ENCODE peak calls at places on chromosomes 16 and 17, in nine cellular contexts. One of them, this sample, is unnamed.

GRCh38 chr17:42362245-42362961 is 25.8 kb downstream of the STAT3 start:
- DNase-seq in stimulated activated CD8-positive, alpha-beta memory T cell treated with anti-CD3 and anti-CD28 coated beads, Interleukin-4, amount 100 ng/mL, for 1 hour: no peak
- DNase-seq in AG04450: no peak
- DNase-seq in Ammon's horn: no peak
- DNase-seq in upper lobe of right lung: peak; percentile 66
- DNase-seq in fibroblast of the conjunctiva: no peak
- DNase-seq in stimulated activated effector memory CD8-positive, alpha-beta T cell treated with anti-CD3 and anti-CD28 coated beads, Interleukin-12 subunit alpha, Interleukin-12 subunit beta, amount 100 ng/mL, for 72 hours: no peak
- DNase-seq in hepatic stellate cell: no peak
- DNase-seq in NCI-H1048: no peak
- DNase-seq in this sample: no peak

GRCh38 chr16:11309895-11310633 is 28.9 kb upstream of the PRM1 start:
- DNase-seq in stimulated activated CD8-positive, alpha-beta memory T cell treated with anti-CD3 and anti-CD28 coated beads, Interleukin-4, amount 100 ng/mL, for 1 hour: no peak
- DNase-seq in AG04450: no peak
- DNase-seq in Ammon's horn: no peak
- DNase-seq in upper lobe of right lung: no peak
- DNase-seq in fibroblast of the conjunctiva: no peak
- DNase-seq in stimulated activated effector memory CD8-positive, alpha-beta T cell treated with anti-CD3 and anti-CD28 coated beads, Interleukin-12 subunit alpha, Interleukin-12 subunit beta, amount 100 ng/mL, for 72 hours: no peak
- DNase-seq in hepatic stellate cell: no peak
- DNase-seq in NCI-H1048: no peak
- DNase-seq in this sample: no peak

GRCh38 chr17:12282056-12282455 is 261.4 kb downstream of the MAP2K4 start:
- DNase-seq in stimulated activated CD8-positive, alpha-beta memory T cell treated with anti-CD3 and anti-CD28 coated beads, Interleukin-4, amount 100 ng/mL, for 1 hour: no peak
- DNase-seq in AG04450: peak; percentile 36
- DNase-seq in Ammon's horn: no peak
- DNase-seq in upper lobe of right lung: no peak
- DNase-seq in fibroblast of the conjunctiva: no peak
- DNase-seq in stimulated activated effector memory CD8-positive, alpha-beta T cell treated with anti-CD3 and anti-CD28 coated beads, Interleukin-12 subunit alpha, Interleukin-12 subunit beta, amount 100 ng/mL, for 72 hours: no peak
- DNase-seq in hepatic stellate cell: peak; percentile 69
- DNase-seq in NCI-H1048: no peak
- DNase-seq in this sample: no peak

GRCh38 chr17:13594762-13595697 is 6.7 kb downstream of the HS3ST3A1 start:
- DNase-seq in stimulated activated CD8-positive, alpha-beta memory T cell treated with anti-CD3 and anti-CD28 coated beads, Interleukin-4, amount 100 ng/mL, for 1 hour: peak; percentile 80
- DNase-seq in AG04450: peak; percentile 82
- DNase-seq in Ammon's horn: peak; percentile 86
- DNase-seq in upper lobe of right lung: no peak
- DNase-seq in fibroblast of the conjunctiva: peak; percentile 82
- DNase-seq in stimulated activated effector memory CD8-positive, alpha-beta T cell treated with anti-CD3 and anti-CD28 coated beads, Interleukin-12 subunit alpha, Interleukin-12 subunit beta, amount 100 ng/mL, for 72 hours: peak; percentile 87
- DNase-seq in hepatic stellate cell: peak; percentile 65
- DNase-seq in NCI-H1048: peak; percentile 48
- DNase-seq in this sample: peak; percentile 93

GRCh38 chr17:79851461-79851817 is 12.2 kb upstream of the CBX4 start:
- DNase-seq in stimulated activated CD8-positive, alpha-beta memory T cell treated with anti-CD3 and anti-CD28 coated beads, Interleukin-4, amount 100 ng/mL, for 1 hour: no peak
- DNase-seq in AG04450: no peak
- DNase-seq in Ammon's horn: no peak
- DNase-seq in upper lobe of right lung: peak; percentile 82
- DNase-seq in fibroblast of the conjunctiva: no peak
- DNase-seq in stimulated activated effector memory CD8-positive, alpha-beta T cell treated with anti-CD3 and anti-CD28 coated beads, Interleukin-12 subunit alpha, Interleukin-12 subunit beta, amount 100 ng/mL, for 72 hours: no peak
- DNase-seq in hepatic stellate cell: no peak
- DNase-seq in NCI-H1048: no peak
- DNase-seq in this sample: no peak

GRCh38 chr16:273547-274421 is 2.0 kb downstream of the RGS11 start:
- DNase-seq in stimulated activated CD8-positive, alpha-beta memory T cell treated with anti-CD3 and anti-CD28 coated beads, Interleukin-4, amount 100 ng/mL, for 1 hour: no peak
- DNase-seq in AG04450: no peak
- DNase-seq in Ammon's horn: no peak
- DNase-seq in upper lobe of right lung: peak; percentile 63
- DNase-seq in fibroblast of the conjunctiva: no peak
- DNase-seq in stimulated activated effector memory CD8-positive, alpha-beta T cell treated with anti-CD3 and anti-CD28 coated beads, Interleukin-12 subunit alpha, Interleukin-12 subunit beta, amount 100 ng/mL, for 72 hours: no peak
- DNase-seq in hepatic stellate cell: no peak
- DNase-seq in NCI-H1048: no peak
- DNase-seq in this sample: no peak

GRCh38 chr16:26982422-26982821 is 84.3 kb upstream of the C16orf82 start:
- DNase-seq in stimulated activated CD8-positive, alpha-beta memory T cell treated with anti-CD3 and anti-CD28 coated beads, Interleukin-4, amount 100 ng/mL, for 1 hour: no peak
- DNase-seq in AG04450: no peak
- DNase-seq in Ammon's horn: no peak
- DNase-seq in upper lobe of right lung: no peak
- DNase-seq in fibroblast of the conjunctiva: no peak
- DNase-seq in stimulated activated effector memory CD8-positive, alpha-beta T cell treated with anti-CD3 and anti-CD28 coated beads, Interleukin-12 subunit alpha, Interleukin-12 subunit beta, amount 100 ng/mL, for 72 hours: no peak
- DNase-seq in hepatic stellate cell: no peak
- DNase-seq in NCI-H1048: no peak
- DNase-seq in this sample: no peak

GRCh38 chr17:47956818-47957590 is 679 bp downstream of the PRR15L start:
- DNase-seq in stimulated activated CD8-positive, alpha-beta memory T cell treated with anti-CD3 and anti-CD28 coated beads, Interleukin-4, amount 100 ng/mL, for 1 hour: no peak
- DNase-seq in AG04450: no peak
- DNase-seq in Ammon's horn: no peak
- DNase-seq in upper lobe of right lung: peak; percentile 72
- DNase-seq in fibroblast of the conjunctiva: no peak
- DNase-seq in stimulated activated effector memory CD8-positive, alpha-beta T cell treated with anti-CD3 and anti-CD28 coated beads, Interleukin-12 subunit alpha, Interleukin-12 subunit beta, amount 100 ng/mL, for 72 hours: no peak
- DNase-seq in hepatic stellate cell: no peak
- DNase-seq in NCI-H1048: no peak
- DNase-seq in this sample: peak; percentile 31

GRCh38 chr17:75557075-75557851 is 30.3 kb upstream of the MYO15B start:
- DNase-seq in stimulated activated CD8-positive, alpha-beta memory T cell treated with anti-CD3 and anti-CD28 coated beads, Interleukin-4, amount 100 ng/mL, for 1 hour: no peak
- DNase-seq in AG04450: no peak
- DNase-seq in Ammon's horn: peak; percentile 85
- DNase-seq in upper lobe of right lung: peak; percentile 87
- DNase-seq in fibroblast of the conjunctiva: peak; percentile 40
- DNase-seq in stimulated activated effector memory CD8-positive, alpha-beta T cell treated with anti-CD3 and anti-CD28 coated beads, Interleukin-12 subunit alpha, Interleukin-12 subunit beta, amount 100 ng/mL, for 72 hours: no peak
- DNase-seq in hepatic stellate cell: peak; percentile 63
- DNase-seq in NCI-H1048: no peak
- DNase-seq in this sample: peak; percentile 96

GRCh38 chr17:68512967-68513474 is 791 bp downstream of the PRKAR1A start:
- DNase-seq in stimulated activated CD8-positive, alpha-beta memory T cell treated with anti-CD3 and anti-CD28 coated beads, Interleukin-4, amount 100 ng/mL, for 1 hour: no peak
- DNase-seq in AG04450: no peak
- DNase-seq in Ammon's horn: peak; percentile 16
- DNase-seq in upper lobe of right lung: no peak
- DNase-seq in fibroblast of the conjunctiva: no peak
- DNase-seq in stimulated activated effector memory CD8-positive, alpha-beta T cell treated with anti-CD3 and anti-CD28 coated beads, Interleukin-12 subunit alpha, Interleukin-12 subunit beta, amount 100 ng/mL, for 72 hours: no peak
- DNase-seq in hepatic stellate cell: no peak
- DNase-seq in NCI-H1048: no peak
- DNase-seq in this sample: peak; percentile 52

GRCh38 chr16:67236551-67237395 is 9.8 kb downstream of the TMEM208 start:
- DNase-seq in stimulated activated CD8-positive, alpha-beta memory T cell treated with anti-CD3 and anti-CD28 coated beads, Interleukin-4, amount 100 ng/mL, for 1 hour: no peak
- DNase-seq in AG04450: no peak
- DNase-seq in Ammon's horn: no peak
- DNase-seq in upper lobe of right lung: peak; percentile 78
- DNase-seq in fibroblast of the conjunctiva: peak; percentile 31
- DNase-seq in stimulated activated effector memory CD8-positive, alpha-beta T cell treated with anti-CD3 and anti-CD28 coated beads, Interleukin-12 subunit alpha, Interleukin-12 subunit beta, amount 100 ng/mL, for 72 hours: peak; percentile 92
- DNase-seq in hepatic stellate cell: peak; percentile 69
- DNase-seq in NCI-H1048: no peak
- DNase-seq in this sample: peak; percentile 71

GRCh38 chr16:84712801-84713775 is 13.3 kb downstream of the USP10 start:
- DNase-seq in stimulated activated CD8-positive, alpha-beta memory T cell treated with anti-CD3 and anti-CD28 coated beads, Interleukin-4, amount 100 ng/mL, for 1 hour: no peak
- DNase-seq in AG04450: no peak
- DNase-seq in Ammon's horn: no peak
- DNase-seq in upper lobe of right lung: no peak
- DNase-seq in fibroblast of the conjunctiva: no peak
- DNase-seq in stimulated activated effector memory CD8-positive, alpha-beta T cell treated with anti-CD3 and anti-CD28 coated beads, Interleukin-12 subunit alpha, Interleukin-12 subunit beta, amount 100 ng/mL, for 72 hours: no peak
- DNase-seq in hepatic stellate cell: no peak
- DNase-seq in NCI-H1048: no peak
- DNase-seq in this sample: no peak

GRCh38 chr16:88759976-88760350 is 25.1 kb downstream of the PIEZO1 start:
- DNase-seq in stimulated activated CD8-positive, alpha-beta memory T cell treated with anti-CD3 and anti-CD28 coated beads, Interleukin-4, amount 100 ng/mL, for 1 hour: no peak
- DNase-seq in AG04450: no peak
- DNase-seq in Ammon's horn: no peak
- DNase-seq in upper lobe of right lung: no peak
- DNase-seq in fibroblast of the conjunctiva: no peak
- DNase-seq in stimulated activated effector memory CD8-positive, alpha-beta T cell treated with anti-CD3 and anti-CD28 coated beads, Interleukin-12 subunit alpha, Interleukin-12 subunit beta, amount 100 ng/mL, for 72 hours: no peak
- DNase-seq in hepatic stellate cell: no peak
- DNase-seq in NCI-H1048: no peak
- DNase-seq in this sample: no peak

GRCh38 chr16:77037696-77038347 is 153.2 kb upstream of the MON1B start:
- DNase-seq in stimulated activated CD8-positive, alpha-beta memory T cell treated with anti-CD3 and anti-CD28 coated beads, Interleukin-4, amount 100 ng/mL, for 1 hour: no peak
- DNase-seq in AG04450: no peak
- DNase-seq in Ammon's horn: no peak
- DNase-seq in upper lobe of right lung: no peak
- DNase-seq in fibroblast of the conjunctiva: no peak
- DNase-seq in stimulated activated effector memory CD8-positive, alpha-beta T cell treated with anti-CD3 and anti-CD28 coated beads, Interleukin-12 subunit alpha, Interleukin-12 subunit beta, amount 100 ng/mL, for 72 hours: no peak
- DNase-seq in hepatic stellate cell: no peak
- DNase-seq in NCI-H1048: no peak
- DNase-seq in this sample: no peak

GRCh38 chr17:35257080-35257701 is 14.3 kb downstream of the SLFN5 start:
- DNase-seq in stimulated activated CD8-positive, alpha-beta memory T cell treated with anti-CD3 and anti-CD28 coated beads, Interleukin-4, amount 100 ng/mL, for 1 hour: no peak
- DNase-seq in AG04450: no peak
- DNase-seq in Ammon's horn: no peak
- DNase-seq in upper lobe of right lung: no peak
- DNase-seq in fibroblast of the conjunctiva: peak; percentile 53
- DNase-seq in stimulated activated effector memory CD8-positive, alpha-beta T cell treated with anti-CD3 and anti-CD28 coated beads, Interleukin-12 subunit alpha, Interleukin-12 subunit beta, amount 100 ng/mL, for 72 hours: peak; percentile 37
- DNase-seq in hepatic stellate cell: no peak
- DNase-seq in NCI-H1048: no peak
- DNase-seq in this sample: no peak

GRCh38 chr16:79599256-79599836 is 1.2 kb downstream of the MAF start:
- DNase-seq in stimulated activated CD8-positive, alpha-beta memory T cell treated with anti-CD3 and anti-CD28 coated beads, Interleukin-4, amount 100 ng/mL, for 1 hour: no peak
- DNase-seq in AG04450: no peak
- DNase-seq in Ammon's horn: no peak
- DNase-seq in upper lobe of right lung: peak; percentile 71
- DNase-seq in fibroblast of the conjunctiva: no peak
- DNase-seq in stimulated activated effector memory CD8-positive, alpha-beta T cell treated with anti-CD3 and anti-CD28 coated beads, Interleukin-12 subunit alpha, Interleukin-12 subunit beta, amount 100 ng/mL, for 72 hours: peak; percentile 78
- DNase-seq in hepatic stellate cell: peak; percentile 54
- DNase-seq in NCI-H1048: no peak
- DNase-seq in this sample: no peak

GRCh38 chr16:50830698-50831097 is 88.8 kb downstream of the CYLD start:
- DNase-seq in stimulated activated CD8-positive, alpha-beta memory T cell treated with anti-CD3 and anti-CD28 coated beads, Interleukin-4, amount 100 ng/mL, for 1 hour: no peak
- DNase-seq in AG04450: no peak
- DNase-seq in Ammon's horn: no peak
- DNase-seq in upper lobe of right lung: no peak
- DNase-seq in fibroblast of the conjunctiva: no peak
- DNase-seq in stimulated activated effector memory CD8-positive, alpha-beta T cell treated with anti-CD3 and anti-CD28 coated beads, Interleukin-12 subunit alpha, Interleukin-12 subunit beta, amount 100 ng/mL, for 72 hours: no peak
- DNase-seq in hepatic stellate cell: no peak
- DNase-seq in NCI-H1048: no peak
- DNase-seq in this sample: no peak

GRCh38 chr16:72434159-72434558 is 262.2 kb upstream of the PMFBP1 start:
- DNase-seq in stimulated activated CD8-positive, alpha-beta memory T cell treated with anti-CD3 and anti-CD28 coated beads, Interleukin-4, amount 100 ng/mL, for 1 hour: no peak
- DNase-seq in AG04450: no peak
- DNase-seq in Ammon's horn: no peak
- DNase-seq in upper lobe of right lung: no peak
- DNase-seq in fibroblast of the conjunctiva: peak; percentile 16
- DNase-seq in stimulated activated effector memory CD8-positive, alpha-beta T cell treated with anti-CD3 and anti-CD28 coated beads, Interleukin-12 subunit alpha, Interleukin-12 subunit beta, amount 100 ng/mL, for 72 hours: no peak
- DNase-seq in hepatic stellate cell: no peak
- DNase-seq in NCI-H1048: no peak
- DNase-seq in this sample: peak; percentile 36

GRCh38 chr16:17914168-17914567 is 422.4 kb downstream of the NPIPA8 start:
- DNase-seq in stimulated activated CD8-positive, alpha-beta memory T cell treated with anti-CD3 and anti-CD28 coated beads, Interleukin-4, amount 100 ng/mL, for 1 hour: no peak
- DNase-seq in AG04450: no peak
- DNase-seq in Ammon's horn: no peak
- DNase-seq in upper lobe of right lung: no peak
- DNase-seq in fibroblast of the conjunctiva: no peak
- DNase-seq in stimulated activated effector memory CD8-positive, alpha-beta T cell treated with anti-CD3 and anti-CD28 coated beads, Interleukin-12 subunit alpha, Interleukin-12 subunit beta, amount 100 ng/mL, for 72 hours: no peak
- DNase-seq in hepatic stellate cell: no peak
- DNase-seq in NCI-H1048: no peak
- DNase-seq in this sample: no peak

GRCh38 chr16:66508261-66508913 is 41.5 kb downstream of the TK2 start:
- DNase-seq in stimulated activated CD8-positive, alpha-beta memory T cell treated with anti-CD3 and anti-CD28 coated beads, Interleukin-4, amount 100 ng/mL, for 1 hour: no peak
- DNase-seq in AG04450: no peak
- DNase-seq in Ammon's horn: no peak
- DNase-seq in upper lobe of right lung: no peak
- DNase-seq in fibroblast of the conjunctiva: peak; percentile 64
- DNase-seq in stimulated activated effector memory CD8-positive, alpha-beta T cell treated with anti-CD3 and anti-CD28 coated beads, Interleukin-12 subunit alpha, Interleukin-12 subunit beta, amount 100 ng/mL, for 72 hours: no peak
- DNase-seq in hepatic stellate cell: no peak
- DNase-seq in NCI-H1048: no peak
- DNase-seq in this sample: peak; percentile 99

GRCh38 chr17:76000016-76000754 is 470 bp upstream of the CDK3 start:
- DNase-seq in stimulated activated CD8-positive, alpha-beta memory T cell treated with anti-CD3 and anti-CD28 coated beads, Interleukin-4, amount 100 ng/mL, for 1 hour: no peak
- DNase-seq in AG04450: no peak
- DNase-seq in Ammon's horn: no peak
- DNase-seq in upper lobe of right lung: no peak
- DNase-seq in fibroblast of the conjunctiva: no peak
- DNase-seq in stimulated activated effector memory CD8-positive, alpha-beta T cell treated with anti-CD3 and anti-CD28 coated beads, Interleukin-12 subunit alpha, Interleukin-12 subunit beta, amount 100 ng/mL, for 72 hours: peak; percentile 86
- DNase-seq in hepatic stellate cell: peak; percentile 83
- DNase-seq in NCI-H1048: no peak
- DNase-seq in this sample: peak; percentile 61

GRCh38 chr17:38871247-38871991 is 1.6 kb downstream of the LASP1 start:
- DNase-seq in stimulated activated CD8-positive, alpha-beta memory T cell treated with anti-CD3 and anti-CD28 coated beads, Interleukin-4, amount 100 ng/mL, for 1 hour: no peak
- DNase-seq in AG04450: no peak
- DNase-seq in Ammon's horn: no peak
- DNase-seq in upper lobe of right lung: peak; percentile 79
- DNase-seq in fibroblast of the conjunctiva: no peak
- DNase-seq in stimulated activated effector memory CD8-positive, alpha-beta T cell treated with anti-CD3 and anti-CD28 coated beads, Interleukin-12 subunit alpha, Interleukin-12 subunit beta, amount 100 ng/mL, for 72 hours: peak; percentile 83
- DNase-seq in hepatic stellate cell: peak; percentile 75
- DNase-seq in NCI-H1048: no peak
- DNase-seq in this sample: peak; percentile 90

GRCh38 chr16:8583199-8583598 is 7.1 kb downstream of the TMEM114 start:
- DNase-seq in stimulated activated CD8-positive, alpha-beta memory T cell treated with anti-CD3 and anti-CD28 coated beads, Interleukin-4, amount 100 ng/mL, for 1 hour: no peak
- DNase-seq in AG04450: no peak
- DNase-seq in Ammon's horn: no peak
- DNase-seq in upper lobe of right lung: no peak
- DNase-seq in fibroblast of the conjunctiva: no peak
- DNase-seq in stimulated activated effector memory CD8-positive, alpha-beta T cell treated with anti-CD3 and anti-CD28 coated beads, Interleukin-12 subunit alpha, Interleukin-12 subunit beta, amount 100 ng/mL, for 72 hours: no peak
- DNase-seq in hepatic stellate cell: no peak
- DNase-seq in NCI-H1048: no peak
- DNase-seq in this sample: no peak

GRCh38 chr17:79815836-79816371 is 19.0 kb upstream of the CBX8 start:
- DNase-seq in stimulated activated CD8-positive, alpha-beta memory T cell treated with anti-CD3 and anti-CD28 coated beads, Interleukin-4, amount 100 ng/mL, for 1 hour: no peak
- DNase-seq in AG04450: no peak
- DNase-seq in Ammon's horn: no peak
- DNase-seq in upper lobe of right lung: no peak
- DNase-seq in fibroblast of the conjunctiva: no peak
- DNase-seq in stimulated activated effector memory CD8-positive, alpha-beta T cell treated with anti-CD3 and anti-CD28 coated beads, Interleukin-12 subunit alpha, Interleukin-12 subunit beta, amount 100 ng/mL, for 72 hours: no peak
- DNase-seq in hepatic stellate cell: no peak
- DNase-seq in NCI-H1048: no peak
- DNase-seq in this sample: no peak

GRCh38 chr17:62892870-62893338 is 73.1 kb upstream of the TANC2 start:
- DNase-seq in stimulated activated CD8-positive, alpha-beta memory T cell treated with anti-CD3 and anti-CD28 coated beads, Interleukin-4, amount 100 ng/mL, for 1 hour: no peak
- DNase-seq in AG04450: peak; percentile 47
- DNase-seq in Ammon's horn: peak; percentile 72
- DNase-seq in upper lobe of right lung: peak; percentile 72
- DNase-seq in fibroblast of the conjunctiva: peak; percentile 20
- DNase-seq in stimulated activated effector memory CD8-positive, alpha-beta T cell treated with anti-CD3 and anti-CD28 coated beads, Interleukin-12 subunit alpha, Interleukin-12 subunit beta, amount 100 ng/mL, for 72 hours: no peak
- DNase-seq in hepatic stellate cell: peak; percentile 43
- DNase-seq in NCI-H1048: no peak
- DNase-seq in this sample: peak; percentile 29

GRCh38 chr17:17682737-17683675 is 1.7 kb downstream of the RAI1 start:
- DNase-seq in stimulated activated CD8-positive, alpha-beta memory T cell treated with anti-CD3 and anti-CD28 coated beads, Interleukin-4, amount 100 ng/mL, for 1 hour: no peak
- DNase-seq in AG04450: peak; percentile 59
- DNase-seq in Ammon's horn: peak; percentile 67
- DNase-seq in upper lobe of right lung: peak; percentile 88
- DNase-seq in fibroblast of the conjunctiva: peak; percentile 79
- DNase-seq in stimulated activated effector memory CD8-positive, alpha-beta T cell treated with anti-CD3 and anti-CD28 coated beads, Interleukin-12 subunit alpha, Interleukin-12 subunit beta, amount 100 ng/mL, for 72 hours: no peak
- DNase-seq in hepatic stellate cell: peak; percentile 78
- DNase-seq in NCI-H1048: no peak
- DNase-seq in this sample: peak; percentile 68

This sample was measured in ACHN.